ENCODE peak calls at places on chromosomes 13 and 19, in five cellular contexts. E is osteoblast; J is neuronal stem cell; G is CD8-positive, alpha-beta T cell; I is neural progenitor cell. F is an unnamed sample.

GRCh38 chr13:110790371-110790770 is 76.9 kb downstream of the ING1 start:
- DNase-seq in I (no peak), G (no peak), J (no peak), E (no peak), F (no peak)

GRCh38 chr13:33372251-33372919 is 86.8 kb upstream of the STARD13 start:
- DNase-seq in I (no peak), G (no peak), E (peak), J (no peak), F (no peak)

GRCh38 chr13:82356667-82357066 is 1525.6 kb downstream of the SLITRK1 start:
- DNase-seq in G (no peak), J (no peak), E (peak), I (peak), F (no peak)

GRCh38 chr13:20882206-20882605 is 20.3 kb downstream of the XPO4 start:
- DNase-seq in G (no peak), E (no peak), J (no peak), I (peak), F (no peak)

GRCh38 chr19:49808762-49809154 is 4.3 kb downstream of the FUZ start:
- DNase-seq in J (peak), G (peak), E (peak), I (peak), F (peak)

GRCh38 chr13:20360041-20360491 is 127.9 kb upstream of the GJB6 start:
- DNase-seq in G (no peak), E (peak), J (no peak), I (no peak), F (no peak)

GRCh38 chr13:36134632-36135031 is 3.5 kb upstream of the DCLK1 start:
- DNase-seq in I (peak), E (no peak), G (no peak), J (no peak), F (no peak)

GRCh38 chr13:27667946-27668345 is 46.3 kb downstream of the POLR1D start:
- DNase-seq in E (no peak), G (no peak), J (no peak), I (no peak), F (no peak)

GRCh38 chr19:13024126-13024957 is 29.1 kb downstream of the NFIX start:
- DNase-seq in E (peak), G (no peak), J (no peak), I (peak), F (no peak)
- H3K27ac ChIP-seq in E (peak), G (no peak), J (no peak), I (no peak), F (no peak)

GRCh38 chr13:30928971-30929370 is 3.5 kb upstream of the TEX26 start:
- DNase-seq in G (no peak), J (no peak), I (no peak), E (no peak), F (no peak)
- H3K27ac ChIP-seq in G (no peak), J (no peak), I (no peak), E (no peak), F (no peak)

DNA sequence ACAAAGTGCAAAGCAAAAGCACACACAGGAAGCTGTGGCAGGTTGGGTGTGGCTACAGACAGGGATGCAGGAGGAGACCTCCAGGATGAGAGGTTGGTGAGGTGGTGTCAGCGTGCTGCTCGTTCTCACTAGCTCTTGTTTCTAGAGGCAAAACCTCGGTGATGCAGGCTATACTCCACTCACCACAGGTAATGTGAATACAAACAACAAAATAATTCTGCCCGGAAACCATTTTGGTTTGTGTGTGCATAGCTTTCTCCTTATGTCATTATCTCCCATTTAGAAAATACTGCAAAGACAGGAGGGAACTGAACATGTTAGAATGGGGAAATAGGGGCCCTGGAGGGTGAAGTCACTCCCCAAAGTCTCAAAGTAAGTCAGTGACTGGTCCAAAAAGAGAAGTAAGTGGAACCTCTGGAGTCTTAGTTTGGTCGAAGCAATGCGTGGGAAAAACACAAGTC is 9.4 kb downstream of the LCP1 start:
- DNase-seq in E (no peak), I (no peak), J (no peak), G (peak), F (peak)
- H3K27ac ChIP-seq in E (no peak), I (no peak), J (no peak), G (peak), F (peak)

GRCh38 chr19:1773173-1773572 is 19.9 kb downstream of the ONECUT3 start:
- DNase-seq in I (no peak), E (no peak), G (no peak), J (no peak), F (no peak)
- H3K27ac ChIP-seq in I (no peak), E (no peak), G (no peak), J (no peak), F (no peak)

GRCh38 chr19:8005534-8006256 is at the start of gene ELAVL1:
- DNase-seq in I (peak), J (peak), E (peak), G (peak), F (peak)
- H3K27ac ChIP-seq in I (peak), J (peak), E (peak), G (peak), F (peak)

GRCh38 chr13:113080361-113080831 is 25.2 kb upstream of the F7 start:
- DNase-seq in J (no peak), G (no peak), I (no peak), E (no peak), F (no peak)
- H3K27ac ChIP-seq in J (no peak), G (no peak), I (no peak), E (no peak), F (no peak)

DNA sequence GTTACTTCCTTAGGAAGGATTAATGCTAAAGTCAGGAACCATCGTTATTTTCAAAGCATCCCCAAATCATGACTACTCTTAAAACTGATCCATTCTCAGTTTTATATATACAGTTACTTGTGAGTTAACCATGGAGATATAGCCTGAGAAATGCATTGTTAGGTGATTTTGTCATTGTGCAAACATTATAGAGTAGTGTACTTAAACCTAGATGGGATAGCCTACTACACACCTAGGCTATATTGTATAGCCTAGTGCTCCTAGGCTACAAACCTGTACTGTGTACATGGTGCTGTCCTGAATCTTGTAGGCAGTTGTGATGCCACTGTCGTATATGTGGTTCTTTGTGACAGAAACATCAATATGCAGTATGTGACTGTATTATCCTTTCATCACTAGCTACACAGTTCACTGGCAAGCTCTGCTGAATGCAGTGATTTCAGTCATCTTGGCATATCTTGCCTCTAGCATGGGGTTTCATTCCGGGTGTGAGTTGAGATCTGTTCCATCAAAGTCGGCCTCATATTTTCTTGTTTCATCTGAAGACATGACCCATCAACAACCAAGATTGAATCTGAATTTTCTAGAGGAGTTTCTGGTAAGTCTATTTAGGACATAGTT is 45.3 kb downstream of the CDK8 start:
- DNase-seq in I (no peak), J (no peak), E (no peak), G (no peak), F (no peak)
- H3K27ac ChIP-seq in I (no peak), J (no peak), E (peak), G (no peak), F (no peak)

DNA sequence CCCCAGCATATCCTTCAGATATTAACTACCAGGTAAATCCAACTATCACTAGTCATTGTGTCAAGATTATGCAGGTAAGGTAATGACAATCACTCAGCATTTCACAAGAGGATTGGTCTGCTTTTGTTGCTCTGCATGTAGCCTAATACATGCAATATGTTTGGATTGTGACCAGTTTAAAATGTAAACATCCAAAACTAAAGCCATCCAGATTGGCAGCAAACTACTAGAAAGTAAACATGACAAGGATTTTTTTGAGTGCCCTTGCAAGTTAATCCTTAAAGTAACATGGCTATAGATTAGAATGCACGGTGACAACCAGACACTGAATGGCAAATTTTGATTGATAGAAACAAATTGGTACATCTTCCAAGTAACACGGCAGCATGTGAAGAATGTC is 429.3 kb upstream of the ARGLU1 start:
- DNase-seq in G (no peak), I (no peak), J (no peak), E (no peak), F (no peak)
- H3K27ac ChIP-seq in G (no peak), I (no peak), J (no peak), E (no peak), F (no peak)

GRCh38 chr19:39778763-39779162 is at the start of gene LEUTX:
- DNase-seq in G (no peak), I (no peak), E (no peak), J (no peak), F (no peak)
- H3K27ac ChIP-seq in G (no peak), I (no peak), E (no peak), J (no peak), F (no peak)